ENCODE peak calls at places on chromosomes 4 and X, in four cellular contexts. G, R, M and W are unnamed samples.

GRCh38 chrX:46812445-46812844 is 24.4 kb upstream of the RP2 start:
- DNase-seq in R (no peak), M (no peak), G (no peak), W (no peak)

GRCh38 chrX:68833855-68834331 is 5.1 kb downstream of the EFNB1 start:
- DNase-seq in G (peak), R (no peak), M (no peak), W (peak)

GRCh38 chr4:8724436-8725070 is 132.0 kb downstream of the CPZ start:
- DNase-seq in M (peak), R (no peak), G (no peak), W (peak)

GRCh38 chrX:93259029-93259428 is 414.3 kb downstream of the NAP1L3 start:
- DNase-seq in M (no peak), R (no peak), G (no peak), W (no peak)

GRCh38 chr4:152535236-152535902 is 523 bp downstream of the FBXW7 start:
- DNase-seq in M (no peak), G (no peak), R (no peak), W (no peak)

GRCh38 chr4:93759506-93759905 is 69.0 kb upstream of the ATOH1 start:
- DNase-seq in R (no peak), M (no peak), G (no peak), W (no peak)

GRCh38 chr4:44210750-44211149 is 237.9 kb downstream of the KCTD8 start:
- DNase-seq in M (no peak), G (no peak), R (no peak), W (no peak)

GRCh38 chrX:71081348-71082148 is 13.4 kb upstream of the SNX12 start:
- DNase-seq in M (no peak), G (no peak), R (no peak), W (no peak)

GRCh38 chr4:86403575-86403974 is 43.7 kb upstream of the MAPK10 start:
- DNase-seq in G (no peak), M (no peak), R (no peak), W (no peak)

GRCh38 chr4:149264093-149264733 is 551.4 kb downstream of the IQCM start:
- DNase-seq in M (no peak), G (no peak), R (peak), W (no peak)

GRCh38 chr4:156771171-156771837 is 200.3 kb downstream of the PDGFC start:
- DNase-seq in G (no peak), R (peak), M (no peak), W (no peak)

GRCh38 chrX:73266766-73267165 is 52.1 kb upstream of the NAP1L2 start:
- DNase-seq in M (no peak), G (no peak), R (no peak), W (no peak)

GRCh38 chr4:111871802-111872201 is 273.5 kb upstream of the FAM241A start:
- DNase-seq in R (no peak), M (no peak), G (no peak), W (no peak)

GRCh38 chr4:109607976-109608375 is 47.9 kb downstream of the MCUB start:
- DNase-seq in R (no peak), M (no peak), G (no peak), W (no peak)

GRCh38 chr4:1536579-1537409 is 130.6 kb upstream of the NKX1-1 start:
- DNase-seq in G (no peak), R (no peak), M (no peak), W (no peak)

GRCh38 chr4:122341906-122342305 is 36.9 kb upstream of the ADAD1 start:
- DNase-seq in G (no peak), M (no peak), R (peak), W (no peak)

GRCh38 chrX:97743014-97743413 is 859.3 kb downstream of the RPA4 start:
- DNase-seq in G (no peak), M (no peak), R (no peak), W (no peak)

GRCh38 chr4:8132947-8133705 is 25.5 kb downstream of the ABLIM2 start:
- DNase-seq in R (no peak), M (no peak), G (no peak), W (no peak)

GRCh38 chrX:152912641-152913040 is 14.8 kb downstream of the ZNF185 start:
- DNase-seq in R (no peak), G (no peak), M (no peak), W (no peak)

GRCh38 chr4:25779021-25779420 is 83.8 kb downstream of the SEL1L3 start:
- DNase-seq in G (no peak), M (no peak), R (peak), W (no peak)

GRCh38 chr4:23876418-23877089 is 13.3 kb downstream of the PPARGC1A start:
- DNase-seq in M (no peak), G (no peak), R (no peak), W (no peak)

GRCh38 chr4:6331018-6331417 is 61.4 kb downstream of the WFS1 start:
- DNase-seq in G (no peak), M (no peak), R (no peak), W (no peak)

GRCh38 chr4:32172761-32173160 is 1452.6 kb downstream of the PCDH7 start:
- DNase-seq in M (no peak), R (peak), G (no peak), W (no peak)

GRCh38 chrX:119009071-119009470 is 34.7 kb downstream of the LONRF3 start:
- DNase-seq in G (no peak), M (no peak), R (no peak), W (no peak)

GRCh38 chr4:178453057-178453456 is 1010.8 kb upstream of the AGA start:
- DNase-seq in M (no peak), R (no peak), G (no peak), W (no peak)

GRCh38 chrX:153158319-153158718 is 20.8 kb upstream of the MAGEA1 start:
- DNase-seq in R (no peak), M (no peak), G (no peak), W (no peak)

GRCh38 chrX:81355436-81355835 is 153.5 kb downstream of the SH3BGRL start:
- DNase-seq in M (no peak), G (no peak), R (no peak), W (no peak)

GRCh38 chrX:71922697-71923096 is 12.1 kb downstream of the NHSL2 start:
- DNase-seq in R (no peak), M (no peak), G (no peak), W (no peak)

GRCh38 chrX:130539721-130540321 is 138.0 kb downstream of the RBMX2 start:
- DNase-seq in R (peak), G (no peak), M (no peak), W (no peak)

GRCh38 chrX:22171287-22172060 is 101.2 kb upstream of the CBLL2 start:
- DNase-seq in R (no peak), G (no peak), M (no peak), W (no peak)

GRCh38 chrX:123184199-123184857 is at the start of gene GRIA3:
- DNase-seq in R (peak), G (no peak), M (no peak), W (no peak)

GRCh38 chrX:55488268-55488558 is 1.4 kb downstream of the USP51 start:
- DNase-seq in R (no peak), M (no peak), G (no peak), W (no peak)

GRCh38 chr4:4841156-4841555 is 18.3 kb upstream of the MSX1 start:
- DNase-seq in M (no peak), R (no peak), G (no peak), W (no peak)

GRCh38 chr4:154781983-154782293 is 866 bp downstream of the RBM46 start:
- DNase-seq in R (no peak), M (no peak), G (no peak), W (no peak)

GRCh38 chr4:154781126-154781982 is at the start of gene RBM46:
- DNase-seq in G (no peak), R (no peak), M (no peak), W (peak)

DNA sequence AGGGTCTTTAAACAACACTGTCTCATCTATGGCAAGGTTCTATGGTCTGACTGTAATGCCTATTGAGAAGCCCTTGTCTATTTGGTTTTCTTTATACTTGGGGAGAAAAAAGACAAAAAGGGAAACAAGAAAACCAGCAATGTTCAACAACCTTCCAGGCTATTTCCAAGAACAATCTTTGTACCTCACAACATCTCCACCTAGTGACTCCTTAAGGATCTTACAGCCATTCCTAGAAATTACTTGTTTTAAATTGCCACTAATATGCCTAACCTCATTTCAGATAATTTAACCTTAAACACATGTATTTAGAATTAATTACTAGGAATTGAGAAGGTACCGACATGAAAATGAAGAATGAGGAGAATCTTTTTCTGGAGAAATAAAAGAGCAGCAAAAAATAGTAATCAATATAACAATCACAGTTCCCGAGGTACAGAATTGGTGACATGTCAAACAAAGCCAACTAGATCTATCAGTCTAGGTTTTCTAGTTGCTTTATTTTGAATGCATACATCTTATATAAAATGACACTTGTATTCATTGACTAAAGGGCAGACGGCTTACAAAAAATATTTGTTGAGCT is 1.6 kb upstream of the RBM46 start:
- DNase-seq in G (no peak), R (peak), M (no peak), W (no peak)
- TF ChIP-seq CTCF in G (peak), R (peak), M (no peak), W (peak)

DNA sequence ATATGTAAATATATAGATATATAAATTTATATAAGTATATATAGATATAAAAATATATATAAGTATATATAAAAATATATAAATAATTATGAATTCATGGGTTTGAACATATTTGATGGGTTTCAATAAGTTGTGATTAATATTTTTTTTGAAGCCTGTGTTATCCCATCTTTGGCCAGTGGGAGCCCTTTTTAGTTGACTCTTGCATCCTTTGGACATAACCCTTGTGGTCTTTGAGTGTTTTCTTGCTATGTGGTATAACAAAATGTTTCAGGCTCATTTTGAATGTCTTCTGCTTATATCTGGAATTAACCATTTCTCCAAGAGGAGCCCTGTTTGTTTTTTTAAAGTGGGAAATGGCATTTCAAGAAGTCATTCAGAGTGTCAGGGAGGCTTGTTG is 15.2 kb downstream of the SNX25 start:
- DNase-seq in M (no peak), R (no peak), G (no peak), W (no peak)
- TF ChIP-seq CTCF in M (no peak), R (peak), G (no peak), W (peak)

GRCh38 chr4:140286503-140286902 is 86.9 kb upstream of the SCOC start:
- DNase-seq in R (no peak), M (no peak), G (no peak), W (no peak)

GRCh38 chr4:140284449-140284848 is 89.0 kb upstream of the SCOC start:
- DNase-seq in R (no peak), G (no peak), M (no peak), W (no peak)

GRCh38 chr4:140277576-140277975 is 95.9 kb upstream of the SCOC start:
- DNase-seq in M (no peak), G (no peak), R (no peak), W (no peak)

GRCh38 chr4:140281828-140282227 is 91.6 kb upstream of the SCOC start:
- DNase-seq in R (no peak), G (no peak), M (no peak), W (no peak)
- TF ChIP-seq CTCF in R (peak), G (no peak), M (no peak), W (no peak)

GRCh38 chr4:125736057-125736456 is 421.3 kb downstream of the FAT4 start:
- DNase-seq in G (no peak), R (peak), M (no peak), W (no peak)
- TF ChIP-seq CTCF in G (no peak), R (peak), M (no peak), W (peak)

DNA sequence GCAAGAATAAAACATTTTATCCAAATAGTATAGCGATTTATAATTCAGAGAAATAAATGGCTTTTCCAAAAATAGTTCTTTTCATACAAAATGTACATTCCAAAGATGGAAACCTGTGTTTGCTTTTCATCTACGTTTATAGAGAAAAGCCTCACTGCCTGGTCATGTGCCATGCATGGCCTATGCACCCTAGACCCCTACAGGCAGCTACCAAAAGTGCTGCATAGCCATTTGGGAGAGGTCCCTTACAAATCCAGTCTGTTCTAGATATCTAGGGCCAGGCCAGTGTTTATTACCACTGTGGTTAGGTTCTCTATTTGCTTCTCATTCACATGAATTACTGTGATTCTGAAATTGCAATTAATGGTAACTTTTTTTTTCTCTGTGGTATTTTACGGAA is 17.2 kb downstream of the HMGB2 start:
- DNase-seq in G (no peak), R (no peak), M (no peak), W (no peak)
- TF ChIP-seq CTCF in G (no peak), R (peak), M (no peak), W (no peak)

GRCh38 chr4:153649572-153649991 is 34.5 kb upstream of the TLR2 start:
- DNase-seq in G (no peak), M (no peak), R (peak), W (no peak)

GRCh38 chr4:153655004-153655541 is 29.0 kb upstream of the TLR2 start:
- DNase-seq in R (no peak), G (no peak), M (no peak), W (no peak)

GRCh38 chr4:153651041-153651960 is 32.8 kb upstream of the TLR2 start:
- DNase-seq in G (peak), M (no peak), R (peak), W (no peak)

GRCh38 chr4:153655928-153656327 is 28.2 kb upstream of the TLR2 start:
- DNase-seq in G (no peak), M (no peak), R (no peak), W (no peak)

GRCh38 chr4:153651961-153652784 is 31.9 kb upstream of the TLR2 start:
- DNase-seq in M (no peak), G (no peak), R (peak), W (no peak)
- TF ChIP-seq CTCF in M (no peak), G (no peak), R (no peak), W (no peak)

DNA sequence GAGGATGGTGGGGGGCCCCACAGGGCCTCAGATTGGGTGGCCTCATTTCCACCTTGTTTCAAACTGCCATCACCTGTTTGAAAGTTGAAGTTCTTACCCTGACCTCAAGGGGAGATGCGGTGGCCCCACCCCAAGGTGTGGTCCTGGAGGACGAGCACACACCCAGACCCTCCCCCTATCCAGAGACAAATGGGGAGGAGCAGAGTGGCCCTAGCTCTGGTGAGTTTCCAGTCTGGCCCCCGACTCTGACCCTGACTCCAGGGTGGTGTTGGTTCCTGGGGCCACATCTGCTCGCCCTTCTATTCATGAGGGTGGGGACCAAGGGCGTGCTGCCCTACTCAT is 36.3 kb upstream of the ADRA2C start:
- DNase-seq in G (no peak), R (no peak), M (no peak), W (no peak)
- TF ChIP-seq CTCF in G (no peak), R (no peak), M (no peak), W (no peak)

GRCh38 chrX:48698306-48698705 is 1.8 kb downstream of the SUV39H1 start:
- DNase-seq in R (no peak), M (no peak), G (no peak), W (no peak)
- TF ChIP-seq CTCF in R (no peak), M (no peak), G (no peak), W (no peak)

DNA sequence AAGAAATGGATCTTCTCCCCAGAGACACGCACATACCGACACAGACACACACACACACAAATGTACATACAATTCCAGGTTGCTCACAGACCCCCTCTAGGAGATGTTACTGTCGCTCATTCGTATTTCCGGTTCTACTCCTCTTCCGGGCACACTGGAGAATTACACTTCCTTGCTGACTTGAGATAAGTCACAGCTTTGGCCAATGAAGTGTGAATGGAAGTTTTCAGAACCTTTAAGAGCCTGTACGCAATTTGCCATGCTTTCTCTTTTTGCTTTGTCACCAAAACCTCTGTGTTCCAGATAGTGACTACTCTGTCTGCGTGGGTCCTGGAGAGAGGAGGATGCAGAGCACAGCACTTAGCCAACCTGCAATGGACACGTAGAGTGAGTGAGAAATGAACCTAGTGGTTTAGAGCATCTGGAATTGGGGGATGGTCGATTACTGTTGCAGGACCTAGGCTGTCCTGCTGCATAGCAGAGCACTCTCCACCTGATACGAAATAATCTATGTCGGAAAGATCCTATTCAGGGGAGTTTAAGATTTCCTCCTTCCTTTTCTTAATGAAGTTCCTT is 239.5 kb upstream of the TET2 start:
- DNase-seq in R (no peak), G (no peak), M (no peak), W (no peak)
- TF ChIP-seq CTCF in R (no peak), G (no peak), M (no peak), W (no peak)